ENCODE peak calls at places on chromosomes 11 and 22, in four cellular contexts. J is A549, C is K562, K is HepG2. E is an unnamed sample.
A peak's percentile ranks its signal among the peaks of the same experiment; 100 is the strongest.

GRCh38 chr11:57100638-57101312 is 81.0 kb upstream of the LRRC55 start:
- DNase-seq in J (no peak), K (no peak), C (no peak), E (no peak)

GRCh38 chr11:61609970-61610347 is 29.1 kb upstream of the SYT7 start:
- DNase-seq in C (no peak), J (peak; percentile 35), K (no peak), E (no peak)

GRCh38 chr22:23276656-23277582 is 96.6 kb downstream of the BCR start:
- DNase-seq in C (peak; percentile 68), J (no peak), K (no peak), E (no peak)

GRCh38 chr11:15651782-15652181 is 537.1 kb downstream of the INSC start:
- DNase-seq in C (no peak), J (no peak), K (no peak), E (no peak)

GRCh38 chr11:9004310-9004945 is 627 bp upstream of the NRIP3 start:
- DNase-seq in C (no peak), K (no peak), J (no peak), E (no peak)

GRCh38 chr22:27542602-27543001 is 259.0 kb downstream of the MN1 start:
- DNase-seq in K (no peak), J (no peak), C (no peak), E (no peak)

GRCh38 chr11:122758974-122759373 is 79.3 kb upstream of the CRTAM start:
- DNase-seq in C (no peak), K (no peak), J (no peak), E (peak; percentile 18)

GRCh38 chr11:17696741-17697140 is 22.6 kb upstream of the MYOD1 start:
- DNase-seq in C (no peak), J (no peak), K (no peak), E (no peak)

GRCh38 chr11:34364102-34364501 is 6.3 kb upstream of the ABTB2 start:
- DNase-seq in C (no peak), J (no peak), K (peak; percentile 89), E (no peak)

GRCh38 chr11:536841-537621 is at the start of gene LRRC56:
- DNase-seq in C (peak; percentile 92), K (peak; percentile 81), J (peak; percentile 51), E (peak; percentile 77)

GRCh38 chr11:126646701-126647209 is 291.3 kb downstream of the ST3GAL4 start:
- DNase-seq in C (no peak), J (no peak), K (no peak), E (peak; percentile 44)

GRCh38 chr22:47127441-47127871 is 365.0 kb downstream of the TBC1D22A start:
- DNase-seq in K (no peak), C (no peak), J (no peak), E (no peak)

GRCh38 chr11:12864316-12865156 is 144.6 kb upstream of the RASSF10 start:
- DNase-seq in K (no peak), C (no peak), J (peak; percentile 44), E (peak; percentile 96)

GRCh38 chr22:38455530-38456271 is 702 bp upstream of the KCNJ4 start:
- DNase-seq in C (peak; percentile 82), J (no peak), K (no peak), E (peak; percentile 26)

GRCh38 chr11:102266111-102266510 is 51.2 kb upstream of the BIRC3 start:
- DNase-seq in J (no peak), C (no peak), K (no peak), E (no peak)

GRCh38 chr22:21567456-21568206 is at the start of gene UBE2L3:
- DNase-seq in K (peak; percentile 62), J (peak; percentile 83), C (peak; percentile 100), E (peak; percentile 74)

GRCh38 chr11:59247535-59248227 is 35.0 kb upstream of the MPEG1 start:
- DNase-seq in C (no peak), J (peak; percentile 27), K (no peak), E (peak; percentile 7)

GRCh38 chr11:88175707-88176066 is 444 bp upstream of the RAB38 start:
- DNase-seq in J (no peak), K (no peak), C (no peak), E (peak; percentile 7)

GRCh38 chr22:18970180-18970947 is 34.3 kb upstream of the PRODH start:
- DNase-seq in C (peak; percentile 92), K (no peak), J (peak; percentile 34), E (no peak)

GRCh38 chr22:19143967-19144400 is 467 bp downstream of the ESS2 start:
- DNase-seq in K (no peak), C (peak; percentile 81), J (no peak), E (peak; percentile 18)

GRCh38 chr11:11731311-11732083 is 109.7 kb upstream of the GALNT18 start:
- DNase-seq in C (no peak), J (peak; percentile 10), K (no peak), E (peak; percentile 73)

GRCh38 chr11:105719073-105719846 is 109.4 kb downstream of the GRIA4 start:
- DNase-seq in K (peak; percentile 49), J (peak; percentile 37), C (no peak), E (peak; percentile 92)

GRCh38 chr22:39778055-39778454 is 115.5 kb downstream of the ENTHD1 start:
- DNase-seq in J (no peak), C (no peak), K (no peak), E (no peak)

GRCh38 chr11:113192121-113192925 is 122.1 kb upstream of the TTC12 start:
- DNase-seq in J (no peak), C (no peak), K (no peak), E (no peak)

GRCh38 chr22:45448431-45448830 is 34.9 kb downstream of the RIBC2 start:
- DNase-seq in K (no peak), J (no peak), C (no peak), E (no peak)

GRCh38 chr22:19271856-19272535 is 19.5 kb downstream of the CLTCL1 start:
- DNase-seq in C (no peak), K (peak; percentile 89), J (peak; percentile 90), E (peak; percentile 74)

GRCh38 chr11:117180020-117180419 is 1.5 kb downstream of the SIDT2 start:
- DNase-seq in C (no peak), J (no peak), K (no peak), E (no peak)

GRCh38 chr11:77064648-77065217 is 2.0 kb upstream of the CAPN5 start:
- DNase-seq in K (no peak), C (no peak), J (no peak), E (no peak)

GRCh38 chr22:20131856-20132685 is 467 bp downstream of the ZDHHC8 start:
- DNase-seq in K (no peak), C (peak; percentile 88), J (no peak), E (no peak)

GRCh38 chr11:9972917-9973504 is 309.1 kb downstream of the SWAP70 start:
- DNase-seq in K (peak; percentile 40), J (peak; percentile 63), C (peak; percentile 39), E (peak; percentile 70)

GRCh38 chr11:60790726-60791125 is 5.6 kb downstream of the MS4A10 start:
- DNase-seq in J (no peak), C (no peak), K (no peak), E (no peak)

DNA sequence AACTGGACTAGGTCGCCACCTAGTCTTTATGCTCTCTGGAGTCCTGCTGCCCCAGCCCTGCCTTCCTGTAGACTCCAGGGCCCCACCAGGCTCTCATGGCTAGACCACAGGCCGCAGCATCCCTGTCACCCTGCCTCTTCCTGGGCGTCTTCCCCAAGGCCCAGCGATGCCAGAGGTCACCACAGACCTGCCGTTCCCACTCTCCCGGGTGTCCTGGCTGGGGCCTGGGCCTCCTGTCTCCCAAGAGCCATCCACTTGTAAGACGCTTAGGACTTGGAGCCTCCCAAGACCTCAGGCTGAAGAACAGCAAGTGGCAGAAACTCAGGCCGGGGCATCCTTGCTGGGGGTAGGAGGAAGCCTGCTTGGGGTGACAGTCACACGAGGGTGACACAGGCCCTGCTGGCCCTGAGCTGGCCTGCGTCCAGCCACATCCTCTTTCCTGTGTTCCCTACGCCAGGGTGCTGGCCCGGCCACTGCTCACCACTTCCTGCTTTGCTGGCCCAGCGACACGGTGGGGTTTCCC is 2.0 kb upstream of the TCIRG1 start:
- DNase-seq in C (no peak), J (no peak), K (no peak), E (no peak)
- TF ChIP-seq MAZ in C (no peak), J (no peak), K (no peak), E (no peak)

GRCh38 chr22:30575011-30575671 is 676 bp upstream of the GAL3ST1 start:
- DNase-seq in K (no peak), J (no peak), C (no peak), E (peak; percentile 70)
- TF ChIP-seq MAZ in K (no peak), J (no peak), C (no peak), E (no peak)

GRCh38 chr11:3121416-3121815 is 43.7 kb downstream of the OSBPL5 start:
- DNase-seq in J (no peak), K (no peak), C (no peak), E (no peak)

GRCh38 chr11:3122775-3123201 is 42.3 kb downstream of the OSBPL5 start:
- DNase-seq in J (no peak), C (no peak), K (no peak), E (no peak)

GRCh38 chr11:3121931-3122774 is 43.0 kb downstream of the OSBPL5 start:
- DNase-seq in K (no peak), C (no peak), J (no peak), E (no peak)

GRCh38 chr11:3119141-3119821 is 45.8 kb downstream of the OSBPL5 start:
- DNase-seq in J (no peak), K (no peak), C (no peak), E (no peak)

DNA sequence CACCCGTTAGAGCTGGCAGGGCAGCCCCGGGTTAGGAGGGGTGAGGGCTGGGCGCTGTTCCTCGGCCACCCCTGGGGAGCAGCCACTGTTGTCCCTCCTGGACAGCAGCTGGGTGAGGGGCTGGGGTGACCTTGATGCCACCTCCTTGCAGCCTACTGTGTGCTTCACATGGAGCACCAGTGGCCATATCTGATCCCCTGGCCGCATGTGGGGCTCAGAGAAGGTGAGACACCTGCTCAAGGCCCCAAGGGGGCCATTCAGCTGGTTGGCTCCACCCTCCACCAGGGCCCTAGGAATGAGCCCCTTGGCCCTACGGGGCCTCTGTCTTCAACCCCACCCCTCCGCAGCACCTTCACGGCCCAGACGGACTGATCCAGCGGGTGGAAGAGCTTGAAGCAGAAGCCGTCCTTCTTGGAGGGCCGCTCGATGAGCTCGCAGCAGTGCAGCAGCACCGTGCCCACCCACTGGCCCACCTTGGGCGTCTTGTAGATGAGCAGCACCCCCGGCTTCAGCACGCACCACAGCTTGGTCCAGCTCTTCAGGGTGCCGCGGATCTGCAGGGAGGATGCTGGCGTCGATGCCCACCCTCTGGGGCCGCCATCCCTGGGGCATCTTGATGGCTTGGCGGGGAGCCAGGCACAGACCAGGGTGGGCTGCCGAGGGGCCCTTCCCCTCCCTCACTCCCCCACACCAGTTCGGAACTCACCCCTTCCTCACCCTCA is 44.9 kb downstream of the OSBPL5 start:
- DNase-seq in J (no peak), K (no peak), C (no peak), E (no peak)
- TF ChIP-seq MAZ in J (no peak), K (no peak), C (no peak), E (no peak)

DNA sequence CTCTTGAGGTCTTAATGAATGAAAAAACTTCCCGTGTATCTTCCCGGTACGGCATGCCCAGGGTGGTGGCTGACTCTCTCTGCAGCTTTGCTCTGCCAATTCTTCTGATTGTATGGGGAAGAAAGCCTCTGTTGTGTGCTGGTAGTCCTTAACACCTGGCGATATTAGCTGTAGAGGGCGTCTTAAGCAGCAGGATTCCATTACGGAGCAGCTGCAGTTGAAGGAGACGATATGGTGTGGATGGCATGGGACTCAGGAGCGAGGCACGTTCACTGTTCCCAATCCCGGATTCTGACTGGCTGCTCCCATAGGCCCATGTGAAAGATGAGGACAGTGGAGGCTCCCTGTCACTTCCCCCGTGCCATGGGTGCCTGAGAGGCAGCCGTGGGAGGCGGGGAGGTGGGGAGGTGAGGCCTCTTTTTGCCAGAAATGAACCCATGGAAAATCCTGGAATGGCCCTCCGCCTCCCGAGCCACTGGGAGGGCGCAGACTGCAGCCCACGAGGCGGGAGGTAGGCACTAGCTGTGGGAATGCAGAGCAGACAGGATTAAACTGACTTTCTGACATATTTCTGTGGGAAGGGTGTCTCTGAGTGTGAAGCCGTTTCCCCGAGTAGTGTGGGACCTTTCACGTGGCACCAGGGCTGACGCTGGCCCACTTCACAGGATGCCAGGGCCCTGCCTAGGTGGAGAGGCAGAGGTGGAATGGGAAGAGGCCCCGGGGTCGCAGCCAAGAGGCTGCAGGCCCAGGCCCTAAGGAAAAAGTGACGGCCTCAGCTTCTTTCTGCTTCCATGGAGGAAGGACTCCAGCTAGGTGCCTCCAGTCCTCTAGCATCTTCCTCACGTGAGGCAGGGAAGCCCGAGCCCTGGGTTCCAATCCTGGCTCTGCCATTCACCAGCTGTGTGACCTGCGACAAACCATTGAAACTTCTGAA is 121.4 kb upstream of the CD82 start:
- DNase-seq in C (no peak), K (no peak), J (peak; percentile 18), E (no peak)
- TF ChIP-seq MAZ in C (no peak), K (no peak), J (no peak), E (no peak)

E was measured in IMR-90.